ENCODE peak calls at places on chromosomes 5 and 9, in four cellular contexts. O is naive thymus-derived CD4-positive, alpha-beta T cell; I is right atrium auricular region; R is adrenal gland. Q is an unnamed sample.

GRCh38 chr5:66829826-66830225 is 233.6 kb downstream of the MAST4 start:
- DNase-seq in O (no peak), R (no peak), I (no peak), Q (peak; percentile 33)

GRCh38 chr5:127358782-127359181 is 68.2 kb downstream of the MEGF10 start:
- DNase-seq in O (no peak), I (no peak), R (no peak), Q (peak; percentile 76)

GRCh38 chr5:157167219-157167621 is 1.2 kb upstream of the GARIN3 start:
- DNase-seq in R (no peak), I (no peak), O (no peak), Q (no peak)

GRCh38 chr9:90847971-90848370 is 46.4 kb downstream of the SYK start:
- DNase-seq in R (no peak), I (peak; percentile 21), O (no peak), Q (no peak)

GRCh38 chr5:15056988-15057592 is 185.5 kb upstream of the ANKH start:
- DNase-seq in O (no peak), I (no peak), R (no peak), Q (no peak)

GRCh38 chr9:120650352-120650751 is 63.9 kb downstream of the MEGF9 start:
- DNase-seq in O (no peak), R (no peak), I (no peak), Q (no peak)

GRCh38 chr9:86663905-86664304 is 283.4 kb downstream of the GAS1 start:
- DNase-seq in O (no peak), I (no peak), R (no peak), Q (no peak)

GRCh38 chr9:89805726-89806125 is 200.9 kb downstream of the GADD45G start:
- DNase-seq in O (no peak), I (no peak), R (no peak), Q (no peak)

GRCh38 chr9:20255052-20255451 is 367.2 kb downstream of the MLLT3 start:
- DNase-seq in I (no peak), O (no peak), R (no peak), Q (no peak)

GRCh38 chr5:116534988-116535387 is 39.6 kb downstream of the SEMA6A start:
- DNase-seq in R (no peak), I (no peak), O (no peak), Q (no peak)

GRCh38 chr5:168254013-168254693 is 37.3 kb upstream of the WWC1 start:
- DNase-seq in R (no peak), O (no peak), I (no peak), Q (no peak)

GRCh38 chr5:91074615-91075014 is 308.5 kb downstream of the ARRDC3 start:
- DNase-seq in I (no peak), R (no peak), O (no peak), Q (peak; percentile 65)

GRCh38 chr9:131594906-131595675 is 49.8 kb downstream of the PRRT1B start:
- DNase-seq in I (no peak), R (no peak), O (no peak), Q (no peak)

GRCh38 chr9:131593936-131594665 is 48.8 kb downstream of the PRRT1B start:
- DNase-seq in O (no peak), R (no peak), I (no peak), Q (no peak)

GRCh38 chr9:131598121-131598520 is 52.8 kb downstream of the PRRT1B start:
- DNase-seq in I (peak; percentile 69), O (no peak), R (no peak), Q (no peak)

GRCh38 chr9:131597246-131597645 is 51.9 kb downstream of the PRRT1B start:
- DNase-seq in O (no peak), I (no peak), R (no peak), Q (no peak)

GRCh38 chr9:131595771-131596743 is 50.7 kb downstream of the PRRT1B start:
- DNase-seq in R (no peak), O (no peak), I (no peak), Q (no peak)
- H3K27ac ChIP-seq in R (no peak overlapping the region), O (no peak overlapping the region), I (no peak overlapping the region), Q (no peak overlapping the region)

DNA sequence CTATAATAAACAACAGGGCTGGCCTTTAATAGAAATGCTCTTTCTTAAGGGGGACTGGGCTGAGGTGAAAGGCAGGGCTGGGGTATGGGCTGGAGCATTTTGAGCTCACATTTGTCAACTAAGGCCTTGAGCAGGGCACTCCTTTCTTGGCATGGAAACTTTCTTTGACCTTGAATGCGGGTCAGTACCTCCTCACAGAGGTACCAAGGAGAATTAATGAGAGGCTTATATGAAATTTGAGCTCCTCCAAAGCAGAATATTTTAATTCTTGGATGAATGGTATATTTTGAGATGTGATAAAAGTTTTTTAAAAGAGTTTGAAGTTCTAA is 3.1 kb downstream of the CYSTM1 start:
- DNase-seq in O (no peak), R (peak; percentile 62), I (no peak), Q (no peak)
- H3K4me1 ChIP-seq in O (peaks cover 14% of the 10 kb centered on the region), R (peaks cover 46% of the 10 kb centered on the region), I (no peaks in the 10 kb centered on the region), Q (peaks cover 24% of the 10 kb centered on the region)

GRCh38 chr5:178330791-178331404 is 98.3 kb upstream of the PHYKPL start:
- DNase-seq in I (no peak), O (no peak), R (no peak), Q (no peak)
- H3K27ac ChIP-seq in I (peak overlapping the region; percentile 82), O (no peak overlapping the region), R (no peak overlapping the region), Q (no peak overlapping the region)

GRCh38 chr5:150057996-150058395 is 28.4 kb downstream of the CSF1R start:
- DNase-seq in I (no peak), O (no peak), R (no peak), Q (no peak)
- H3K4me1 ChIP-seq in I (no peaks in the 10 kb centered on the region), O (no peaks in the 10 kb centered on the region), R (no peaks in the 10 kb centered on the region), Q (no peaks in the 10 kb centered on the region)

GRCh38 chr5:10045376-10045775 is 204.3 kb downstream of the ATPSCKMT start:
- DNase-seq in R (no peak), I (no peak), O (no peak), Q (no peak)
- H3K27ac ChIP-seq in R (no peak overlapping the region), I (no peak overlapping the region), O (no peak overlapping the region), Q (no peak overlapping the region)

GRCh38 chr5:65356274-65356673 is 125.4 kb downstream of the ADAMTS6 start:
- DNase-seq in I (no peak), R (no peak), O (no peak), Q (no peak)

GRCh38 chr5:65359569-65359968 is 122.2 kb downstream of the ADAMTS6 start:
- DNase-seq in O (no peak), I (no peak), R (no peak), Q (no peak)

GRCh38 chr5:65359981-65360380 is 121.7 kb downstream of the ADAMTS6 start:
- DNase-seq in O (no peak), R (no peak), I (no peak), Q (no peak)

DNA sequence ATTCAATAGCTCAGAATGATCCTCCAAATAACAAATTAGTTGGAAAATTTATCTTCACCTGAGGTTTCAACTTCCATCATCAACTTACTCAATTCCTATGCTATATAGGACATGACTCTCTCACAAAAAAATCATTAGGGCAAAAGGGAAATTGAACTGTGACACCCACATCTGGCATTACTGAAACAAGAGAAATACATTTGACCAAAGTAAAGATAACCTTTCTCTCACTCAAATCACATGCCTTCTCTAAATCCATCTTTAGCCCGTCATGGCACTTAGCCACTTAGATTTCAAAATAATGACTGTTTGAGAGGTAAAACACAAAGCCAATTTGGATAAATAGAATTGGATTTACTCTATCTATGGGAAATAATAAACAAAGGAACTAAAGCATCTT is 126.4 kb downstream of the ADAMTS6 start:
- DNase-seq in R (no peak), O (no peak), I (no peak), Q (no peak)
- H3K4me1 ChIP-seq in R (no peaks in the 10 kb centered on the region), O (no peaks in the 10 kb centered on the region), I (no peaks in the 10 kb centered on the region), Q (no peaks in the 10 kb centered on the region)

DNA sequence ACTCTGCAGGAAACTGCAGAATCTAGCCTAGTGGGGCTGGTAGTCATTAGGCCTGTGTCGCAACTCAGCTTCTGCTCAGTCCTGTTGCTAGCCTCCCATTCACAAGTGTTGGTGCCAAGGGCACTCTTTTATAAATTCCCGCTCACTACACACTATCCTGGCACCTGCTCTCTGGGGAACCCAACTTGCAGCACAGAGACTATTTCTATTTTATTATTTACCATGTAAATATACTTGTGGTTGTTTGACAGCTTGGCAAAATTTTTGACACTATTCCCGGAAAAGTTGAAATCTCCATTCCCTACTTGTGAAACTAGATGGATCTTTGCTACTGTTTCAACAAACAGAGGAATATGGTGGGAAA is 20.4 kb upstream of the SMC2 start:
- DNase-seq in R (no peak), O (no peak), I (no peak), Q (no peak)
- H3K27ac ChIP-seq in R (no peak overlapping the region), O (no peak overlapping the region), I (no peak overlapping the region), Q (no peak overlapping the region)

Q was measured in A673.